ENCODE peak calls at places on chromosomes 5 and 9, in six cellular contexts. One of them, this sample, is unnamed.

GRCh38 chr9:69976165-69976564 is 67.5 kb upstream of the MAMDC2 start:
- DNase-seq in psoas muscle: no peak
- DNase-seq in endothelial cell: peak; percentile 4
- DNase-seq in CD8-positive, alpha-beta T cell: no peak
- DNase-seq in esophagus muscularis mucosa: no peak
- DNase-seq in IMR-90: peak; percentile 97
- DNase-seq in this sample: no peak

GRCh38 chr5:67576112-67576511 is 379.5 kb upstream of the CD180 start:
- DNase-seq in psoas muscle: no peak
- DNase-seq in endothelial cell: no peak
- DNase-seq in CD8-positive, alpha-beta T cell: no peak
- DNase-seq in esophagus muscularis mucosa: no peak
- DNase-seq in IMR-90: no peak
- DNase-seq in this sample: no peak

GRCh38 chr5:115096034-115096769 is 73.5 kb downstream of the TRIM36 start:
- DNase-seq in psoas muscle: no peak
- DNase-seq in endothelial cell: no peak
- DNase-seq in CD8-positive, alpha-beta T cell: no peak
- DNase-seq in esophagus muscularis mucosa: no peak
- DNase-seq in IMR-90: no peak
- DNase-seq in this sample: no peak

GRCh38 chr9:38432922-38433510 is 8.8 kb upstream of the IGFBPL1 start:
- DNase-seq in psoas muscle: no peak
- DNase-seq in endothelial cell: peak; percentile 20
- DNase-seq in CD8-positive, alpha-beta T cell: no peak
- DNase-seq in esophagus muscularis mucosa: no peak
- DNase-seq in IMR-90: peak; percentile 54
- DNase-seq in this sample: no peak

GRCh38 chr9:137441289-137441934 is at the start of gene ENTPD8:
- DNase-seq in psoas muscle: peak; percentile 30
- DNase-seq in endothelial cell: peak; percentile 54
- DNase-seq in CD8-positive, alpha-beta T cell: no peak
- DNase-seq in esophagus muscularis mucosa: no peak
- DNase-seq in IMR-90: no peak
- DNase-seq in this sample: no peak

GRCh38 chr5:162248107-162248713 is 180.6 kb downstream of the GABRG2 start:
- DNase-seq in psoas muscle: no peak
- DNase-seq in endothelial cell: peak; percentile 7
- DNase-seq in CD8-positive, alpha-beta T cell: no peak
- DNase-seq in esophagus muscularis mucosa: no peak
- DNase-seq in IMR-90: no peak
- DNase-seq in this sample: no peak

GRCh38 chr5:66223637-66224036 is 79.5 kb downstream of the SREK1 start:
- DNase-seq in psoas muscle: no peak
- DNase-seq in endothelial cell: no peak
- DNase-seq in CD8-positive, alpha-beta T cell: no peak
- DNase-seq in esophagus muscularis mucosa: peak; percentile 66
- DNase-seq in IMR-90: no peak
- DNase-seq in this sample: no peak

GRCh38 chr5:11385251-11385900 is 518.9 kb downstream of the CTNND2 start:
- DNase-seq in psoas muscle: no peak
- DNase-seq in endothelial cell: no peak
- DNase-seq in CD8-positive, alpha-beta T cell: no peak
- DNase-seq in esophagus muscularis mucosa: no peak
- DNase-seq in IMR-90: no peak
- DNase-seq in this sample: no peak

GRCh38 chr5:68464424-68464823 is 248.9 kb downstream of the PIK3R1 start:
- DNase-seq in psoas muscle: no peak
- DNase-seq in endothelial cell: no peak
- DNase-seq in CD8-positive, alpha-beta T cell: peak; percentile 31
- DNase-seq in esophagus muscularis mucosa: no peak
- DNase-seq in IMR-90: peak; percentile 36
- DNase-seq in this sample: no peak

GRCh38 chr5:10366310-10367297 is 13.1 kb downstream of the MARCHF6 start:
- DNase-seq in psoas muscle: no peak
- DNase-seq in endothelial cell: no peak
- DNase-seq in CD8-positive, alpha-beta T cell: no peak
- DNase-seq in esophagus muscularis mucosa: no peak
- DNase-seq in IMR-90: peak; percentile 54
- DNase-seq in this sample: no peak

GRCh38 chr5:80109549-80110478 is 74.7 kb downstream of the THBS4 start:
- DNase-seq in psoas muscle: no peak
- DNase-seq in endothelial cell: no peak
- DNase-seq in CD8-positive, alpha-beta T cell: no peak
- DNase-seq in esophagus muscularis mucosa: no peak
- DNase-seq in IMR-90: no peak
- DNase-seq in this sample: no peak

GRCh38 chr5:22108545-22108944 is 744.6 kb downstream of the CDH12 start:
- DNase-seq in psoas muscle: no peak
- DNase-seq in endothelial cell: no peak
- DNase-seq in CD8-positive, alpha-beta T cell: no peak
- DNase-seq in esophagus muscularis mucosa: no peak
- DNase-seq in IMR-90: no peak
- DNase-seq in this sample: no peak

GRCh38 chr9:114342755-114343440 is 13.2 kb downstream of the ORM2 start:
- DNase-seq in psoas muscle: no peak
- DNase-seq in endothelial cell: no peak
- DNase-seq in CD8-positive, alpha-beta T cell: no peak
- DNase-seq in esophagus muscularis mucosa: no peak
- DNase-seq in IMR-90: no peak
- DNase-seq in this sample: no peak

GRCh38 chr9:34328500-34328982 is 527 bp downstream of the KIF24 start:
- DNase-seq in psoas muscle: no peak
- DNase-seq in endothelial cell: no peak
- DNase-seq in CD8-positive, alpha-beta T cell: no peak
- DNase-seq in esophagus muscularis mucosa: no peak
- DNase-seq in IMR-90: no peak
- DNase-seq in this sample: no peak

GRCh38 chr5:6687501-6687900 is 25.7 kb upstream of the TENT4A start:
- DNase-seq in psoas muscle: no peak
- DNase-seq in endothelial cell: no peak
- DNase-seq in CD8-positive, alpha-beta T cell: no peak
- DNase-seq in esophagus muscularis mucosa: peak; percentile 14
- DNase-seq in IMR-90: no peak
- DNase-seq in this sample: peak; percentile 42

GRCh38 chr5:153511632-153512031 is 21.2 kb downstream of the GRIA1 start:
- DNase-seq in psoas muscle: no peak
- DNase-seq in endothelial cell: no peak
- DNase-seq in CD8-positive, alpha-beta T cell: no peak
- DNase-seq in esophagus muscularis mucosa: peak; percentile 19
- DNase-seq in IMR-90: no peak
- DNase-seq in this sample: no peak

GRCh38 chr5:122816726-122817125 is 28.7 kb upstream of the SNX24 start:
- DNase-seq in psoas muscle: no peak
- DNase-seq in endothelial cell: no peak
- DNase-seq in CD8-positive, alpha-beta T cell: no peak
- DNase-seq in esophagus muscularis mucosa: no peak
- DNase-seq in IMR-90: no peak
- DNase-seq in this sample: no peak

GRCh38 chr5:110333384-110333783 is 393.1 kb downstream of the TMEM232 start:
- DNase-seq in psoas muscle: no peak
- DNase-seq in endothelial cell: peak; percentile 54
- DNase-seq in CD8-positive, alpha-beta T cell: no peak
- DNase-seq in esophagus muscularis mucosa: no peak
- DNase-seq in IMR-90: peak; percentile 3
- DNase-seq in this sample: no peak

GRCh38 chr9:16654727-16655126 is 215.7 kb downstream of the BNC2 start:
- DNase-seq in psoas muscle: no peak
- DNase-seq in endothelial cell: no peak
- DNase-seq in CD8-positive, alpha-beta T cell: no peak
- DNase-seq in esophagus muscularis mucosa: no peak
- DNase-seq in IMR-90: no peak
- DNase-seq in this sample: no peak
- TF ChIP-seq CTCF in psoas muscle: no peak
- TF ChIP-seq CTCF in endothelial cell: no peak
- TF ChIP-seq CTCF in CD8-positive, alpha-beta T cell: no peak
- TF ChIP-seq CTCF in esophagus muscularis mucosa: no peak
- TF ChIP-seq CTCF in IMR-90: no peak
- TF ChIP-seq CTCF in this sample: no peak

GRCh38 chr5:40875958-40876357 is 33.3 kb upstream of the C7 start:
- DNase-seq in psoas muscle: no peak
- DNase-seq in endothelial cell: no peak
- DNase-seq in CD8-positive, alpha-beta T cell: no peak
- DNase-seq in esophagus muscularis mucosa: no peak
- DNase-seq in IMR-90: no peak
- DNase-seq in this sample: no peak

GRCh38 chr5:40877371-40877988 is 31.8 kb upstream of the C7 start:
- DNase-seq in psoas muscle: no peak
- DNase-seq in endothelial cell: no peak
- DNase-seq in CD8-positive, alpha-beta T cell: no peak
- DNase-seq in esophagus muscularis mucosa: peak; percentile 57
- DNase-seq in IMR-90: no peak
- DNase-seq in this sample: no peak

GRCh38 chr5:40882291-40882690 is 27.0 kb upstream of the C7 start:
- DNase-seq in psoas muscle: no peak
- DNase-seq in endothelial cell: no peak
- DNase-seq in CD8-positive, alpha-beta T cell: no peak
- DNase-seq in esophagus muscularis mucosa: no peak
- DNase-seq in IMR-90: no peak
- DNase-seq in this sample: no peak

GRCh38 chr5:40873481-40873880 is 32.3 kb downstream of the CARD6 start:
- DNase-seq in psoas muscle: no peak
- DNase-seq in endothelial cell: no peak
- DNase-seq in CD8-positive, alpha-beta T cell: no peak
- DNase-seq in esophagus muscularis mucosa: no peak
- DNase-seq in IMR-90: no peak
- DNase-seq in this sample: no peak

DNA sequence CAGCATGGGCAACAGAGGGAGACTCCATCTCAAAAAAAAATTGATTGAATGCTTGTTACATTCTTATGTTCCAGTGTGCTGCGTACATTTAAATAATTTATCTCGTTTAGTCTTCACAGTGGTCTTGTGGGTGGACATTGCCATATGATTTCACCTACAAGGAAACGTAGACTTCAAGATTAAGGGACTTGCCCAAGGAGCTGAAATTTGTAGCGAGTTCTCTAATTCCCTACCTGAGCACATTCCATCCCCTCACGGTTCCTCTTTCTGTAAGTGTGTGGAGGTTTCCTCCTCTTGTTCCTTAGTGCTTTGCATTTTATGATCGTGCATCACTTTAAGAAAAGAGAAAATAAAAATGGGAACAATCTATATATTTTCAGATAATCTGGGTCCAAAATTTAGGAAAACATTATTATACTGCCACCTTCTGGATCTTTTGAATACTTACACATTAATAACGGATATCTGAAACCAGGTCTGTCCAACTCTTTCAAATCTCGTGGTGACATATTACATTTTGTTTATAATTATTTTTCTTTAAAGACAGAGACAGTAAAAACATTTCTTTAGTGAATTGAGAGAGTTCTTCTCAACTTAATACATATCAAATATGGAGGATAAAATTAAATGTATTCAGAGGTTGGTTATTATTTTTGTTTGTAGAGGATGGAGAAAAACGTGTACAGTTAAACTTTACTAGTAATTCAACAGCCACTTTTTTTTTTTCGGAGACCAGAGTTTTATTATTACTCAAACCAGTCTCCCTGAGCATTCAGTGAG is 29.9 kb upstream of the C7 start:
- DNase-seq in psoas muscle: no peak
- DNase-seq in endothelial cell: no peak
- DNase-seq in CD8-positive, alpha-beta T cell: no peak
- DNase-seq in esophagus muscularis mucosa: no peak
- DNase-seq in IMR-90: peak; percentile 45
- DNase-seq in this sample: no peak
- TF ChIP-seq CTCF in psoas muscle: peak; percentile 60
- TF ChIP-seq CTCF in endothelial cell: peak; percentile 84
- TF ChIP-seq CTCF in CD8-positive, alpha-beta T cell: peak; percentile 82
- TF ChIP-seq CTCF in esophagus muscularis mucosa: peak; percentile 67
- TF ChIP-seq CTCF in IMR-90: peak; percentile 60
- TF ChIP-seq CTCF in this sample: peak; percentile 82

GRCh38 chr9:22855956-22856355 is 409.3 kb downstream of the DMRTA1 start:
- DNase-seq in psoas muscle: no peak
- DNase-seq in endothelial cell: no peak
- DNase-seq in CD8-positive, alpha-beta T cell: no peak
- DNase-seq in esophagus muscularis mucosa: no peak
- DNase-seq in IMR-90: no peak
- DNase-seq in this sample: no peak
- TF ChIP-seq CTCF in psoas muscle: no peak
- TF ChIP-seq CTCF in endothelial cell: no peak
- TF ChIP-seq CTCF in CD8-positive, alpha-beta T cell: no peak
- TF ChIP-seq CTCF in esophagus muscularis mucosa: no peak
- TF ChIP-seq CTCF in IMR-90: no peak
- TF ChIP-seq CTCF in this sample: no peak

GRCh38 chr9:130058154-130058553 is 4.4 kb downstream of the GPR107 start:
- DNase-seq in psoas muscle: no peak
- DNase-seq in endothelial cell: no peak
- DNase-seq in CD8-positive, alpha-beta T cell: no peak
- DNase-seq in esophagus muscularis mucosa: no peak
- DNase-seq in IMR-90: no peak
- DNase-seq in this sample: no peak
- TF ChIP-seq CTCF in psoas muscle: no peak
- TF ChIP-seq CTCF in endothelial cell: peak; percentile 42
- TF ChIP-seq CTCF in CD8-positive, alpha-beta T cell: peak; percentile 17
- TF ChIP-seq CTCF in esophagus muscularis mucosa: no peak
- TF ChIP-seq CTCF in IMR-90: peak; percentile 33
- TF ChIP-seq CTCF in this sample: peak; percentile 65

GRCh38 chr5:130198927-130199326 is 294.7 kb downstream of the CHSY3 start:
- DNase-seq in psoas muscle: no peak
- DNase-seq in endothelial cell: no peak
- DNase-seq in CD8-positive, alpha-beta T cell: no peak
- DNase-seq in esophagus muscularis mucosa: no peak
- DNase-seq in IMR-90: no peak
- DNase-seq in this sample: no peak
- TF ChIP-seq CTCF in psoas muscle: peak; percentile 3
- TF ChIP-seq CTCF in endothelial cell: no peak
- TF ChIP-seq CTCF in CD8-positive, alpha-beta T cell: no peak
- TF ChIP-seq CTCF in esophagus muscularis mucosa: no peak
- TF ChIP-seq CTCF in IMR-90: no peak
- TF ChIP-seq CTCF in this sample: no peak

DNA sequence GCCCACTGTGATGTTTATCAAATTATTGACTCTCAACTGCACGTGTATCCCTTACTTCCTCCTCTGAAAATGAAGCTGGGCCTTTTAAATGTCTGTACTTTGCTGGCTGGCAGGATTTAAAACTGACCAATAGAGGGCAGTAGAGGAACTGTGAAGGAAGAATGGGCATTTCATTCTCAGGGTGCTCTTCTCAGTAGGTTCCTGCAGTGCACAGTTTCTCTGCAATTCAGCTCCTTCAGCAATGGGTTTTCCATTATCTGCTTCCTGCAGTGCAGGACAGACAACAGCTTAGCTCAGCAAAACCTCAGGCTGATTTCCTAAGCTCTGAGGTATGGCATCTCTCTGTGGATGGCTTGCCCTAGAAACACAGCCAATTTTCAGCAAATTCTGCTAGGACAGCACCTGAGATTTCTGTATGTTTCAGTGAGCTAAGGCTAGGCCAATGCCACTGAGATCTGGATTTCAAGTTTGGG is 298.4 kb upstream of the PRDM9 start:
- DNase-seq in psoas muscle: no peak
- DNase-seq in endothelial cell: peak; percentile 60
- DNase-seq in CD8-positive, alpha-beta T cell: no peak
- DNase-seq in esophagus muscularis mucosa: no peak
- DNase-seq in IMR-90: peak; percentile 23
- DNase-seq in this sample: no peak
- TF ChIP-seq CTCF in psoas muscle: peak; percentile 47
- TF ChIP-seq CTCF in endothelial cell: peak; percentile 76
- TF ChIP-seq CTCF in CD8-positive, alpha-beta T cell: no peak
- TF ChIP-seq CTCF in esophagus muscularis mucosa: peak; percentile 51
- TF ChIP-seq CTCF in IMR-90: peak; percentile 37
- TF ChIP-seq CTCF in this sample: peak; percentile 84

GRCh38 chr5:84430079-84430478 is 45.4 kb upstream of the EDIL3 start:
- DNase-seq in psoas muscle: no peak
- DNase-seq in endothelial cell: no peak
- DNase-seq in CD8-positive, alpha-beta T cell: no peak
- DNase-seq in esophagus muscularis mucosa: no peak
- DNase-seq in IMR-90: no peak
- DNase-seq in this sample: no peak
- TF ChIP-seq CTCF in psoas muscle: no peak
- TF ChIP-seq CTCF in endothelial cell: no peak
- TF ChIP-seq CTCF in CD8-positive, alpha-beta T cell: no peak
- TF ChIP-seq CTCF in esophagus muscularis mucosa: no peak
- TF ChIP-seq CTCF in IMR-90: no peak
- TF ChIP-seq CTCF in this sample: no peak

GRCh38 chr9:92342825-92343488 is 17.2 kb downstream of the CENPP start:
- DNase-seq in psoas muscle: no peak
- DNase-seq in endothelial cell: no peak
- DNase-seq in CD8-positive, alpha-beta T cell: no peak
- DNase-seq in esophagus muscularis mucosa: no peak
- DNase-seq in IMR-90: peak; percentile 9
- DNase-seq in this sample: no peak
- TF ChIP-seq CTCF in psoas muscle: peak; percentile 24
- TF ChIP-seq CTCF in endothelial cell: no peak
- TF ChIP-seq CTCF in CD8-positive, alpha-beta T cell: no peak
- TF ChIP-seq CTCF in esophagus muscularis mucosa: peak; percentile 45
- TF ChIP-seq CTCF in IMR-90: peak; percentile 38
- TF ChIP-seq CTCF in this sample: peak; percentile 28